ENCODE peak calls at places on chromosomes 12 and 14, in five cellular contexts. One of them, this sample, is unnamed.

GRCh38 chr14:37598085-37598972 is 2.9 kb downstream of the TTC6 start:
- DNase-seq in RPMI7951: no peak
- DNase-seq in M059J: no peak
- DNase-seq in naive thymus-derived CD4-positive, alpha-beta T cell: no peak
- DNase-seq in C1 segment of cervical spinal cord: no peak
- DNase-seq in this sample: no peak

GRCh38 chr12:24600559-24600958 is 348.3 kb downstream of the BCAT1 start:
- DNase-seq in C1 segment of cervical spinal cord: no peak
- DNase-seq in M059J: peak; percentile 52
- DNase-seq in RPMI7951: peak; percentile 24
- DNase-seq in naive thymus-derived CD4-positive, alpha-beta T cell: no peak
- DNase-seq in this sample: no peak

GRCh38 chr12:13039557-13039956 is 4.6 kb upstream of the FAM234B start:
- DNase-seq in naive thymus-derived CD4-positive, alpha-beta T cell: no peak
- DNase-seq in M059J: no peak
- DNase-seq in C1 segment of cervical spinal cord: no peak
- DNase-seq in RPMI7951: no peak
- DNase-seq in this sample: no peak

GRCh38 chr12:10632226-10632625 is 18.8 kb upstream of the MAGOHB start:
- DNase-seq in RPMI7951: no peak
- DNase-seq in naive thymus-derived CD4-positive, alpha-beta T cell: no peak
- DNase-seq in M059J: no peak
- DNase-seq in C1 segment of cervical spinal cord: no peak
- DNase-seq in this sample: no peak

GRCh38 chr12:112380663-112381420 is 1.4 kb downstream of the HECTD4 start:
- DNase-seq in C1 segment of cervical spinal cord: no peak
- DNase-seq in naive thymus-derived CD4-positive, alpha-beta T cell: no peak
- DNase-seq in M059J: no peak
- DNase-seq in RPMI7951: no peak
- DNase-seq in this sample: peak; percentile 9

GRCh38 chr12:4386756-4387155 is 7.2 kb upstream of the FGF23 start:
- DNase-seq in RPMI7951: no peak
- DNase-seq in C1 segment of cervical spinal cord: no peak
- DNase-seq in naive thymus-derived CD4-positive, alpha-beta T cell: no peak
- DNase-seq in M059J: no peak
- DNase-seq in this sample: no peak

GRCh38 chr12:52646613-52647012 is 5.4 kb downstream of the KRT2 start:
- DNase-seq in RPMI7951: no peak
- DNase-seq in C1 segment of cervical spinal cord: no peak
- DNase-seq in M059J: no peak
- DNase-seq in naive thymus-derived CD4-positive, alpha-beta T cell: no peak
- DNase-seq in this sample: no peak

GRCh38 chr12:58920102-58920955 is at the start of gene LRIG3:
- DNase-seq in C1 segment of cervical spinal cord: peak; percentile 41
- DNase-seq in RPMI7951: peak; percentile 87
- DNase-seq in naive thymus-derived CD4-positive, alpha-beta T cell: no peak
- DNase-seq in M059J: peak; percentile 85
- DNase-seq in this sample: peak; percentile 17

GRCh38 chr14:104801284-104802119 is 601 bp downstream of the ZBTB42 start:
- DNase-seq in RPMI7951: no peak
- DNase-seq in M059J: no peak
- DNase-seq in C1 segment of cervical spinal cord: no peak
- DNase-seq in naive thymus-derived CD4-positive, alpha-beta T cell: no peak
- DNase-seq in this sample: no peak

GRCh38 chr12:124992874-124993567 is 424 bp upstream of the BRI3BP start:
- DNase-seq in C1 segment of cervical spinal cord: no peak
- DNase-seq in M059J: peak; percentile 72
- DNase-seq in RPMI7951: peak; percentile 56
- DNase-seq in naive thymus-derived CD4-positive, alpha-beta T cell: peak; percentile 39
- DNase-seq in this sample: peak; percentile 73

GRCh38 chr12:126926023-126926600 is 1340.9 kb upstream of the TMEM132C start:
- DNase-seq in naive thymus-derived CD4-positive, alpha-beta T cell: no peak
- DNase-seq in RPMI7951: peak; percentile 5
- DNase-seq in C1 segment of cervical spinal cord: no peak
- DNase-seq in M059J: peak; percentile 23
- DNase-seq in this sample: no peak

GRCh38 chr12:105508096-105508495 is 177.6 kb downstream of the C12orf75 start:
- DNase-seq in naive thymus-derived CD4-positive, alpha-beta T cell: no peak
- DNase-seq in M059J: no peak
- DNase-seq in RPMI7951: no peak
- DNase-seq in C1 segment of cervical spinal cord: no peak
- DNase-seq in this sample: no peak

GRCh38 chr12:11749943-11750690 is 100.6 kb downstream of the ETV6 start:
- DNase-seq in RPMI7951: no peak
- DNase-seq in C1 segment of cervical spinal cord: no peak
- DNase-seq in M059J: no peak
- DNase-seq in naive thymus-derived CD4-positive, alpha-beta T cell: no peak
- DNase-seq in this sample: no peak

GRCh38 chr14:76687611-76688372 is 73.5 kb upstream of the VASH1 start:
- DNase-seq in M059J: no peak
- DNase-seq in RPMI7951: no peak
- DNase-seq in naive thymus-derived CD4-positive, alpha-beta T cell: no peak
- DNase-seq in C1 segment of cervical spinal cord: no peak
- DNase-seq in this sample: no peak

GRCh38 chr14:102592969-102593840 is 756 bp downstream of the RCOR1 start:
- DNase-seq in C1 segment of cervical spinal cord: no peak
- DNase-seq in M059J: peak; percentile 50
- DNase-seq in naive thymus-derived CD4-positive, alpha-beta T cell: peak; percentile 60
- DNase-seq in RPMI7951: peak; percentile 37
- DNase-seq in this sample: peak; percentile 78

GRCh38 chr12:104165801-104166200 is 27.8 kb upstream of the NFYB start:
- DNase-seq in M059J: no peak
- DNase-seq in RPMI7951: no peak
- DNase-seq in naive thymus-derived CD4-positive, alpha-beta T cell: no peak
- DNase-seq in C1 segment of cervical spinal cord: no peak
- DNase-seq in this sample: no peak

GRCh38 chr12:120079352-120080042 is 37.1 kb downstream of the RAB35 start:
- DNase-seq in M059J: peak; percentile 37
- DNase-seq in RPMI7951: no peak
- DNase-seq in C1 segment of cervical spinal cord: no peak
- DNase-seq in naive thymus-derived CD4-positive, alpha-beta T cell: no peak
- DNase-seq in this sample: no peak

GRCh38 chr14:23146423-23146910 is 27.4 kb upstream of the CEBPE start:
- DNase-seq in naive thymus-derived CD4-positive, alpha-beta T cell: no peak
- DNase-seq in M059J: no peak
- DNase-seq in RPMI7951: no peak
- DNase-seq in C1 segment of cervical spinal cord: no peak
- DNase-seq in this sample: no peak

GRCh38 chr14:64848239-64848638 is 31.5 kb downstream of the SPTB start:
- DNase-seq in C1 segment of cervical spinal cord: no peak
- DNase-seq in M059J: no peak
- DNase-seq in naive thymus-derived CD4-positive, alpha-beta T cell: no peak
- DNase-seq in RPMI7951: no peak
- DNase-seq in this sample: no peak

GRCh38 chr12:113422030-113422900 is at the start of gene SDSL:
- DNase-seq in M059J: peak; percentile 96
- DNase-seq in naive thymus-derived CD4-positive, alpha-beta T cell: no peak
- DNase-seq in RPMI7951: peak; percentile 94
- DNase-seq in C1 segment of cervical spinal cord: no peak
- DNase-seq in this sample: no peak

GRCh38 chr12:96219700-96220206 is 25.6 kb downstream of the ELK3 start:
- DNase-seq in C1 segment of cervical spinal cord: no peak
- DNase-seq in RPMI7951: peak; percentile 96
- DNase-seq in M059J: peak; percentile 98
- DNase-seq in naive thymus-derived CD4-positive, alpha-beta T cell: no peak
- DNase-seq in this sample: no peak

GRCh38 chr14:34075095-34075744 is 124.3 kb upstream of the EGLN3 start:
- DNase-seq in C1 segment of cervical spinal cord: no peak
- DNase-seq in naive thymus-derived CD4-positive, alpha-beta T cell: no peak
- DNase-seq in M059J: peak; percentile 45
- DNase-seq in RPMI7951: no peak
- DNase-seq in this sample: no peak

GRCh38 chr12:27604431-27604830 is 80.4 kb downstream of the PPFIBP1 start:
- DNase-seq in C1 segment of cervical spinal cord: no peak
- DNase-seq in naive thymus-derived CD4-positive, alpha-beta T cell: no peak
- DNase-seq in M059J: no peak
- DNase-seq in RPMI7951: peak; percentile 36
- DNase-seq in this sample: no peak

GRCh38 chr12:23816394-23816851 is 133.0 kb downstream of the SOX5 start:
- DNase-seq in naive thymus-derived CD4-positive, alpha-beta T cell: no peak
- DNase-seq in C1 segment of cervical spinal cord: no peak
- DNase-seq in RPMI7951: no peak
- DNase-seq in M059J: no peak
- DNase-seq in this sample: no peak

GRCh38 chr14:77085538-77085937 is 12.5 kb upstream of the CIPC start:
- DNase-seq in M059J: no peak
- DNase-seq in C1 segment of cervical spinal cord: no peak
- DNase-seq in naive thymus-derived CD4-positive, alpha-beta T cell: no peak
- DNase-seq in RPMI7951: no peak
- DNase-seq in this sample: no peak

GRCh38 chr14:22226381-22226780 is 362.6 kb downstream of the DAD1 start:
- DNase-seq in C1 segment of cervical spinal cord: no peak
- DNase-seq in RPMI7951: peak; percentile 5
- DNase-seq in M059J: peak; percentile 31
- DNase-seq in naive thymus-derived CD4-positive, alpha-beta T cell: no peak
- DNase-seq in this sample: peak; percentile 44

GRCh38 chr12:19434538-19434937 is 4.8 kb upstream of the AEBP2 start:
- DNase-seq in C1 segment of cervical spinal cord: no peak
- DNase-seq in RPMI7951: no peak
- DNase-seq in M059J: no peak
- DNase-seq in naive thymus-derived CD4-positive, alpha-beta T cell: no peak
- DNase-seq in this sample: peak; percentile 74

GRCh38 chr14:41636492-41637392 is 30.1 kb downstream of the LRFN5 start:
- DNase-seq in C1 segment of cervical spinal cord: no peak
- DNase-seq in naive thymus-derived CD4-positive, alpha-beta T cell: no peak
- DNase-seq in M059J: no peak
- DNase-seq in RPMI7951: no peak
- DNase-seq in this sample: no peak

GRCh38 chr14:76768201-76768656 is 7.0 kb downstream of the VASH1 start:
- DNase-seq in RPMI7951: no peak
- DNase-seq in C1 segment of cervical spinal cord: no peak
- DNase-seq in naive thymus-derived CD4-positive, alpha-beta T cell: peak; percentile 58
- DNase-seq in M059J: no peak
- DNase-seq in this sample: no peak

GRCh38 chr14:100578552-100578951 is 8.7 kb downstream of the BEGAIN start:
- DNase-seq in M059J: no peak
- DNase-seq in naive thymus-derived CD4-positive, alpha-beta T cell: no peak
- DNase-seq in C1 segment of cervical spinal cord: no peak
- DNase-seq in RPMI7951: no peak
- DNase-seq in this sample: no peak

GRCh38 chr12:130053641-130054040 is 108.6 kb upstream of the FZD10 start:
- DNase-seq in C1 segment of cervical spinal cord: no peak
- DNase-seq in naive thymus-derived CD4-positive, alpha-beta T cell: no peak
- DNase-seq in M059J: no peak
- DNase-seq in RPMI7951: no peak
- DNase-seq in this sample: no peak

GRCh38 chr14:88551936-88552565 is 2.8 kb downstream of the PTPN21 start:
- DNase-seq in M059J: no peak
- DNase-seq in C1 segment of cervical spinal cord: no peak
- DNase-seq in naive thymus-derived CD4-positive, alpha-beta T cell: no peak
- DNase-seq in RPMI7951: peak; percentile 22
- DNase-seq in this sample: no peak

GRCh38 chr14:21300892-21301291 is 21.0 kb downstream of the RPGRIP1 start:
- DNase-seq in C1 segment of cervical spinal cord: no peak
- DNase-seq in RPMI7951: no peak
- DNase-seq in M059J: no peak
- DNase-seq in naive thymus-derived CD4-positive, alpha-beta T cell: peak; percentile 12
- DNase-seq in this sample: peak; percentile 15

This sample was measured in CD4-positive, CD25-positive, alpha-beta regulatory T cell.